ENCODE peak calls at places on chromosomes 16 and 17, in four cellular contexts. One of them, this sample, is unnamed.

GRCh38 chr17:62723842-62724241 is 84.3 kb downstream of the MARCHF10 start:
- DNase-seq in AG04449: no peak
- DNase-seq in stromal cell of bone marrow: no peak
- DNase-seq in CD8-positive, alpha-beta memory T cell: no peak
- DNase-seq in this sample: no peak

GRCh38 chr16:46970089-46970488 is 3.4 kb downstream of the DNAJA2 start:
- DNase-seq in stromal cell of bone marrow: no peak
- DNase-seq in AG04449: no peak
- DNase-seq in CD8-positive, alpha-beta memory T cell: no peak
- DNase-seq in this sample: no peak

GRCh38 chr17:245611-246010 is 64.2 kb upstream of the DOC2B start:
- DNase-seq in stromal cell of bone marrow: no peak
- DNase-seq in CD8-positive, alpha-beta memory T cell: no peak
- DNase-seq in AG04449: no peak
- DNase-seq in this sample: no peak

GRCh38 chr17:10357768-10358167 is 15.0 kb downstream of the MYH13 start:
- DNase-seq in AG04449: no peak
- DNase-seq in stromal cell of bone marrow: no peak
- DNase-seq in CD8-positive, alpha-beta memory T cell: no peak
- DNase-seq in this sample: no peak

GRCh38 chr17:71329310-71330098 is 791.3 kb upstream of the SOX9 start:
- DNase-seq in CD8-positive, alpha-beta memory T cell: no peak
- DNase-seq in AG04449: no peak
- DNase-seq in stromal cell of bone marrow: no peak
- DNase-seq in this sample: no peak

GRCh38 chr17:32258383-32259121 is 7.1 kb upstream of the RHBDL3 start:
- DNase-seq in CD8-positive, alpha-beta memory T cell: no peak
- DNase-seq in AG04449: no peak
- DNase-seq in stromal cell of bone marrow: no peak
- DNase-seq in this sample: no peak

GRCh38 chr16:54937673-54938350 is 7.1 kb downstream of the IRX5 start:
- DNase-seq in stromal cell of bone marrow: no peak
- DNase-seq in CD8-positive, alpha-beta memory T cell: no peak
- DNase-seq in AG04449: no peak
- DNase-seq in this sample: no peak

GRCh38 chr17:21397341-21398050 is 21.3 kb downstream of the KCNJ12 start:
- DNase-seq in CD8-positive, alpha-beta memory T cell: no peak
- DNase-seq in stromal cell of bone marrow: peak
- DNase-seq in AG04449: no peak
- DNase-seq in this sample: no peak

GRCh38 chr16:60246055-60246454 is 1511.9 kb upstream of the GOT2 start:
- DNase-seq in AG04449: no peak
- DNase-seq in stromal cell of bone marrow: no peak
- DNase-seq in CD8-positive, alpha-beta memory T cell: no peak
- DNase-seq in this sample: no peak

GRCh38 chr17:8629371-8630226 is 926 bp downstream of the MYH10 start:
- DNase-seq in AG04449: no peak
- DNase-seq in stromal cell of bone marrow: no peak
- DNase-seq in CD8-positive, alpha-beta memory T cell: peak
- DNase-seq in this sample: peak

GRCh38 chr17:77312786-77313599 is 172.2 kb downstream of the SEC14L1 start:
- DNase-seq in stromal cell of bone marrow: peak
- DNase-seq in AG04449: no peak
- DNase-seq in CD8-positive, alpha-beta memory T cell: no peak
- DNase-seq in this sample: no peak

GRCh38 chr17:83199500-83200201 is 120.2 kb downstream of the METRNL start:
- DNase-seq in CD8-positive, alpha-beta memory T cell: peak
- DNase-seq in stromal cell of bone marrow: peak
- DNase-seq in AG04449: no peak
- DNase-seq in this sample: no peak

GRCh38 chr17:40251576-40251975 is 32.5 kb downstream of the WIPF2 start:
- DNase-seq in AG04449: peak
- DNase-seq in stromal cell of bone marrow: peak
- DNase-seq in CD8-positive, alpha-beta memory T cell: no peak
- DNase-seq in this sample: no peak

GRCh38 chr17:29292992-29293889 is 707 bp downstream of the NUFIP2 start:
- DNase-seq in CD8-positive, alpha-beta memory T cell: peak
- DNase-seq in AG04449: no peak
- DNase-seq in stromal cell of bone marrow: no peak
- DNase-seq in this sample: peak

GRCh38 chr17:71337903-71338302 is 782.9 kb upstream of the SOX9 start:
- DNase-seq in AG04449: no peak
- DNase-seq in CD8-positive, alpha-beta memory T cell: no peak
- DNase-seq in stromal cell of bone marrow: no peak
- DNase-seq in this sample: no peak

GRCh38 chr17:1492249-1493206 is at the start of gene MYO1C:
- DNase-seq in AG04449: no peak
- DNase-seq in stromal cell of bone marrow: no peak
- DNase-seq in CD8-positive, alpha-beta memory T cell: no peak
- DNase-seq in this sample: no peak

GRCh38 chr16:58465817-58466216 is 34.1 kb upstream of the NDRG4 start:
- DNase-seq in CD8-positive, alpha-beta memory T cell: no peak
- DNase-seq in AG04449: no peak
- DNase-seq in stromal cell of bone marrow: no peak
- DNase-seq in this sample: no peak

GRCh38 chr17:33594000-33594399 is 300.9 kb upstream of the ASIC2 start:
- DNase-seq in CD8-positive, alpha-beta memory T cell: no peak
- DNase-seq in AG04449: no peak
- DNase-seq in stromal cell of bone marrow: no peak
- DNase-seq in this sample: no peak

GRCh38 chr16:1309888-1310831 is 724 bp downstream of the UBE2I start:
- DNase-seq in stromal cell of bone marrow: no peak
- DNase-seq in AG04449: no peak
- DNase-seq in CD8-positive, alpha-beta memory T cell: peak
- DNase-seq in this sample: peak

GRCh38 chr17:77089118-77089477 is 51.7 kb upstream of the SEC14L1 start:
- DNase-seq in CD8-positive, alpha-beta memory T cell: no peak
- DNase-seq in stromal cell of bone marrow: no peak
- DNase-seq in AG04449: no peak
- DNase-seq in this sample: no peak

GRCh38 chr16:50279142-50279865 is 13.0 kb downstream of the ADCY7 start:
- DNase-seq in AG04449: no peak
- DNase-seq in stromal cell of bone marrow: no peak
- DNase-seq in CD8-positive, alpha-beta memory T cell: no peak
- DNase-seq in this sample: no peak

GRCh38 chr17:81409190-81409935 is 14.1 kb downstream of the BAHCC1 start:
- DNase-seq in stromal cell of bone marrow: no peak
- DNase-seq in AG04449: no peak
- DNase-seq in CD8-positive, alpha-beta memory T cell: no peak
- DNase-seq in this sample: no peak